ENCODE peak calls at places on chromosome 9, in four cellular contexts. E is CD8-positive, alpha-beta T cell; R is OCI-LY7; T is MM.1S. V is an unnamed sample.

GRCh38 chr9:103990311-103990710 is 103.8 kb upstream of the SMC2 start:
- DNase-seq in E (no peak), R (no peak), T (no peak), V (no peak)

GRCh38 chr9:38094165-38094564 is 25.1 kb upstream of the SHB start:
- DNase-seq in E (no peak), R (no peak), T (no peak), V (no peak)

GRCh38 chr9:126262738-126263137 is 63.9 kb upstream of the MVB12B start:
- DNase-seq in E (no peak), R (no peak), T (no peak), V (no peak)

GRCh38 chr9:5326893-5327548 is 12.7 kb downstream of the RLN1 start:
- DNase-seq in E (peak; percentile 26), R (no peak), T (no peak), V (peak; percentile 13)

GRCh38 chr9:23648651-23649050 is 177.4 kb downstream of the ELAVL2 start:
- DNase-seq in E (no peak), R (no peak), T (no peak), V (no peak)

GRCh38 chr9:98047002-98047401 is 9.5 kb upstream of the NANS start:
- DNase-seq in E (no peak), R (peak; percentile 31), T (no peak), V (no peak)

GRCh38 chr9:129995409-129996160 is 47.4 kb downstream of the FNBP1 start:
- DNase-seq in E (no peak), R (peak; percentile 48), T (no peak), V (no peak)

GRCh38 chr9:120742951-120743416 is 28.7 kb upstream of the MEGF9 start:
- DNase-seq in E (no peak), R (peak; percentile 72), T (peak; percentile 58), V (no peak)

GRCh38 chr9:126366366-126367011 is 39.9 kb downstream of the MVB12B start:
- DNase-seq in E (no peak), R (no peak), T (no peak), V (no peak)

GRCh38 chr9:92463989-92464388 is 18.3 kb downstream of the ASPN start:
- DNase-seq in E (no peak), R (no peak), T (no peak), V (no peak)

GRCh38 chr9:100884518-100884917 is 144.0 kb upstream of the PLPPR1 start:
- DNase-seq in E (no peak), R (no peak), T (no peak), V (no peak)

GRCh38 chr9:87494970-87495471 is 2.6 kb upstream of the DAPK1 start:
- DNase-seq in E (no peak), R (no peak), T (peak; percentile 88), V (no peak)

GRCh38 chr9:87497604-87498045 is at the start of gene DAPK1:
- DNase-seq in E (no peak), R (no peak), T (peak; percentile 85), V (no peak)

GRCh38 chr9:134178781-134179551 is 14.6 kb upstream of the RNU6ATAC start:
- DNase-seq in E (no peak), R (no peak), T (no peak), V (no peak)
- H3K9me3 ChIP-seq in E (no peaks in the 10 kb centered on the region), R (no peaks in the 10 kb centered on the region), T (no peaks in the 10 kb centered on the region), V (no peaks in the 10 kb centered on the region)

GRCh38 chr9:135002336-135002735 is 84.6 kb upstream of the FCN1 start:
- DNase-seq in E (no peak), R (no peak), T (no peak), V (no peak)
- H3K9me3 ChIP-seq in E (no peaks in the 10 kb centered on the region), R (peaks cover 25% of the 10 kb centered on the region), T (no peaks in the 10 kb centered on the region), V (no peaks in the 10 kb centered on the region)

DNA sequence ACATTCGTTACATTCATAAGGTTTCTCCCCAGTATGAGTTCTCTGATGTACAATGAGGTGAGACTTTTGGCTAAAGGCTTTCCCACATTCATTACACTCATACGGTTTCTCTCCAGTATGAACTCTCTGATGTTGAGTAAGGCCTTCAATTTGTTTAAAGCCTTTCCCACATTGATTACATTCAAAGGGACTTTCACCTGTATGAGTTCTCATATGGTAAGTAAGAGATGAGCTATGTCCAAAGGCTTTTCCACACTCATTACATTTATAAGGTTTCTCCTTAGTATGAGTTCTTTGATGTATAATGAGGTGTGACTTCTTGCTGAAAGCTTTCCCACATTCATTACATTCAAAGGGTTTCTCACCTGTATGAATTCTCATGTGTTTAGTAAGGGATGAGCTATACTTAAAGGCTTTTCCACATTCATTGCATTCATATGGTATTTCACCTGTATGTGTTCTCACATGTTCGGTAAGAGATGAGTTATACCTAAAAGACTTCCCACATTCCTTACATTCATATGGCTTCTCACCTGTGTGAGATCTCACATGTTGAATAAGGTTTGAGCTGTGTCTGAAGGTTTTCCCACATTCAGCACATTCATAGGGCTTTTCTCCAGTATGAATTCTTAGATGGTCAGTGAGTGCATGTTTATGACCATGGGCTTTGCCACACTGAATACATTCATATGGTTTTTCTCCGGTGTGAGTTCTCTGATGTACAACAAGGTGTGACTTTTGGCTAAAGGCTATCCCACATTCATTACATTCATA is 13.5 kb downstream of the ZFP37 start:
- DNase-seq in E (no peak), R (no peak), T (no peak), V (no peak)
- H3K9me3 ChIP-seq in E (peaks cover 56% of the 10 kb centered on the region), R (peaks cover 67% of the 10 kb centered on the region), T (no peaks in the 10 kb centered on the region), V (peaks cover 43% of the 10 kb centered on the region)

GRCh38 chr9:89494199-89494598 is 3.7 kb downstream of the SEMA4D start:
- DNase-seq in E (no peak), R (no peak), T (no peak), V (no peak)
- H3K9me3 ChIP-seq in E (no peaks in the 10 kb centered on the region), R (no peaks in the 10 kb centered on the region), T (no peaks in the 10 kb centered on the region), V (no peaks in the 10 kb centered on the region)

DNA sequence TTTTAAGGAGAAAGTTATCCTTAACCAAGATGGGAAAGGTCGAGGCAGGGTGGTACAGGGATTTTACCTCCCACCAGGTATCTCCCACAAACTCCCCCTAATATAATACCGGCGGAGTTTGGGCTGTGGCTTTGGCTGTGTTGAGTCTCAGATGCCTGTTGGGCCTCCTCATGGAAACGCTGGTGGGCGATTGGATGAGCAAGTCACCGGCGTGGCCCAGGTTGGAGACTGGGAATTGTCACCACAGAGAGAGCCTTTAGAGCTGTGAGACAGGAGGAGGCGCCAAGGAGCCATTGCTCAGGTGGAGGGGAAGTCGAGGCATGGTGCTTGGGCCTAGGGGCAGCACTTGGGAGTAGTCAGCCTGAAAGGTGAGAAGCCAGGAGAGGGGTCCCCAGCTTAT is 3.4 kb upstream of the CAMSAP1 start:
- DNase-seq in E (no peak), R (no peak), T (no peak), V (no peak)
- H3K9me3 ChIP-seq in E (no peaks in the 10 kb centered on the region), R (peaks cover 13% of the 10 kb centered on the region), T (no peaks in the 10 kb centered on the region), V (peaks cover 12% of the 10 kb centered on the region)

GRCh38 chr9:89719202-89719601 is 114.4 kb downstream of the GADD45G start:
- DNase-seq in E (no peak), R (no peak), T (no peak), V (no peak)

GRCh38 chr9:89723696-89724095 is 118.9 kb downstream of the GADD45G start:
- DNase-seq in E (no peak), R (no peak), T (no peak), V (no peak)

GRCh38 chr9:89721971-89722530 is 117.2 kb downstream of the GADD45G start:
- DNase-seq in E (no peak), R (no peak), T (no peak), V (no peak)

GRCh38 chr9:89720721-89721660 is 116.2 kb downstream of the GADD45G start:
- DNase-seq in E (no peak), R (no peak), T (no peak), V (no peak)

GRCh38 chr9:89722712-89723111 is 117.9 kb downstream of the GADD45G start:
- DNase-seq in E (no peak), R (no peak), T (no peak), V (no peak)
- H3K9me3 ChIP-seq in E (no peaks in the 10 kb centered on the region), R (no peaks in the 10 kb centered on the region), T (no peaks in the 10 kb centered on the region), V (no peaks in the 10 kb centered on the region)

GRCh38 chr9:137945581-137945980 is 68.0 kb downstream of the CACNA1B start:
- DNase-seq in E (no peak), R (peak; percentile 35), T (no peak), V (no peak)

GRCh38 chr9:137943655-137944054 is 66.1 kb downstream of the CACNA1B start:
- DNase-seq in E (no peak), R (no peak), T (peak; percentile 78), V (no peak)

GRCh38 chr9:137948642-137949041 is 71.1 kb downstream of the CACNA1B start:
- DNase-seq in E (no peak), R (no peak), T (no peak), V (no peak)

GRCh38 chr9:137949260-137949659 is 71.7 kb downstream of the CACNA1B start:
- DNase-seq in E (no peak), R (no peak), T (no peak), V (no peak)

DNA sequence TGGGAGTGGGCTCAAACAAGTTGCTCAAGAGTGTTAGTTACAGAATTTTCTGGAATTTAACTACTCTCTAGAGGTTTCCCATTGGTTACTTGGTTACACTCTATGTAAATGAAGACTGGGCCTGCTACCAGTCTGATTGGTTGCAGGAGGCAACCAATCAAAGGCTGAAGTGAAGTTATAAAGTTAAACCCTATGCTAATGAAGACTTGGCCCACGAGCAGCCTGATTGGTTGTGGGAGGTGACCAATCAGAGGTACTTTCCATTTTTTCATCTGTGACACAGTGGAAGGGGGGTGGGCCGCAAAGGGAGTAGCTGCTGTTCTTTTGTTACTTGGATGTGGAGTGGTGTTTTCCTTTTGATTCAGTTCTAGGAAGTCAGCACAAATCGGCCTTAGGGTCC is 69.4 kb downstream of the CACNA1B start:
- DNase-seq in E (no peak), R (no peak), T (no peak), V (no peak)
- H3K9me3 ChIP-seq in E (peaks cover 5% of the 10 kb centered on the region), R (peaks cover 23% of the 10 kb centered on the region), T (no peaks in the 10 kb centered on the region), V (no peaks in the 10 kb centered on the region)

GRCh38 chr9:35029241-35029640 is 39.7 kb downstream of the DNAJB5 start:
- DNase-seq in E (no peak), R (no peak), T (no peak), V (no peak)
- H3K9me3 ChIP-seq in E (no peaks in the 10 kb centered on the region), R (no peaks in the 10 kb centered on the region), T (no peaks in the 10 kb centered on the region), V (no peaks in the 10 kb centered on the region)

GRCh38 chr9:118128313-118128712 is 424.1 kb downstream of the TLR4 start:
- DNase-seq in E (no peak), R (no peak), T (no peak), V (no peak)
- H3K9me3 ChIP-seq in E (no peaks in the 10 kb centered on the region), R (no peaks in the 10 kb centered on the region), T (no peaks in the 10 kb centered on the region), V (no peaks in the 10 kb centered on the region)

V was measured in T-helper 17 cell.